ENCODE peak calls at places on chromosome 12, in six cellular contexts. F is heart right ventricle; Q is IMR-90; W is adipocyte; L is CD8-positive, alpha-beta T cell; Z is aorta. S is an unnamed sample. For H3K27me3, the result is how much of the 10 kb centered on the place peaks cover.

GRCh38 chr12:120748242-120748641 is 22.6 kb downstream of the ACADS start:
- DNase-seq in F (no peak), Q (no peak), W (no peak), L (no peak), Z (no peak), S (no peak)

GRCh38 chr12:19125325-19125724 is 4.2 kb upstream of the PLEKHA5 start:
- DNase-seq in F (no peak), Q (peak), W (no peak), L (no peak), Z (no peak), S (no peak)

GRCh38 chr12:50614167-50614762 is 109.5 kb downstream of the DIP2B start:
- DNase-seq in F (no peak), Q (peak), W (peak), L (no peak), Z (no peak), S (no peak)

GRCh38 chr12:120428597-120429206 is 9.2 kb upstream of the COX6A1 start:
- DNase-seq in F (no peak), Q (no peak), W (no peak), L (no peak), Z (no peak), S (no peak)

GRCh38 chr12:79927772-79928474 is 7.0 kb downstream of the PPP1R12A start:
- DNase-seq in F (no peak), Q (peak), W (peak), L (peak), Z (no peak), S (no peak)

GRCh38 chr12:15278816-15279658 is 43.3 kb upstream of the PTPRO start:
- DNase-seq in F (peak), Q (peak), W (no peak), L (no peak), Z (peak), S (no peak)

GRCh38 chr12:116898675-116899074 is 12.1 kb upstream of the FBXW8 start:
- DNase-seq in F (no peak), Q (no peak), W (no peak), L (no peak), Z (no peak), S (no peak)

GRCh38 chr12:5193569-5193968 is 149.9 kb downstream of the KCNA5 start:
- DNase-seq in F (no peak), Q (no peak), W (no peak), L (no peak), Z (no peak), S (no peak)

GRCh38 chr12:42638697-42639096 is 49.2 kb upstream of the PRICKLE1 start:
- DNase-seq in F (no peak), Q (no peak), W (no peak), L (no peak), Z (no peak), S (no peak)

GRCh38 chr12:51942501-51943000 is 8.9 kb upstream of the ACVR1B start:
- DNase-seq in F (no peak), Q (no peak), W (no peak), L (no peak), Z (no peak), S (no peak)

GRCh38 chr12:96506776-96507175 is 17.4 kb downstream of the CFAP54 start:
- DNase-seq in F (no peak), Q (no peak), W (no peak), L (no peak), Z (no peak), S (no peak)

GRCh38 chr12:92042791-92043531 is 102.7 kb downstream of the BTG1 start:
- DNase-seq in F (no peak), Q (peak), W (no peak), L (no peak), Z (no peak), S (no peak)

GRCh38 chr12:46264057-46264456 is 4.8 kb downstream of the SLC38A1 start:
- DNase-seq in F (no peak), Q (peak), W (peak), L (no peak), Z (no peak), S (no peak)

GRCh38 chr12:56271031-56271430 is 4.3 kb downstream of the COQ10A start:
- DNase-seq in F (peak), Q (peak), W (peak), L (no peak), Z (no peak), S (no peak)

GRCh38 chr12:54001283-54002187 is 1.6 kb downstream of the HOXC9 start:
- DNase-seq in F (no peak), Q (no peak), W (no peak), L (no peak), Z (peak), S (no peak)
- H3K27me3 ChIP-seq in F (half or more), Q (half or more), W (under half), L (half or more), Z (under half), S (half or more)

GRCh38 chr12:69067713-69068112 is 134.7 kb upstream of the CPM start:
- DNase-seq in F (no peak), Q (no peak), W (no peak), L (no peak), Z (no peak), S (no peak)

GRCh38 chr12:69068431-69068830 is 135.5 kb upstream of the CPM start:
- DNase-seq in F (no peak), Q (peak), W (no peak), L (no peak), Z (no peak), S (peak)

GRCh38 chr12:69071091-69071370 is 138.1 kb upstream of the CPM start:
- DNase-seq in F (no peak), Q (no peak), W (no peak), L (no peak), Z (no peak), S (no peak)

GRCh38 chr12:69070319-69071090 is 137.5 kb upstream of the CPM start:
- DNase-seq in F (peak), Q (peak), W (peak), L (peak), Z (peak), S (peak)

GRCh38 chr12:69069479-69069878 is 136.5 kb upstream of the CPM start:
- DNase-seq in F (no peak), Q (no peak), W (no peak), L (no peak), Z (no peak), S (no peak)
- H3K27me3 ChIP-seq in F (under half), Q (under half), W (under half), L (under half), Z (under half), S (under half)

GRCh38 chr12:124301084-124301654 is 6.3 kb downstream of the RFLNA start:
- DNase-seq in F (no peak), Q (no peak), W (no peak), L (no peak), Z (peak), S (no peak)

GRCh38 chr12:124297389-124297788 is 2.5 kb downstream of the RFLNA start:
- DNase-seq in F (no peak), Q (no peak), W (no peak), L (no peak), Z (peak), S (no peak)

GRCh38 chr12:124297856-124298255 is 3.0 kb downstream of the RFLNA start:
- DNase-seq in F (no peak), Q (no peak), W (no peak), L (no peak), Z (peak), S (no peak)

GRCh38 chr12:124298685-124299410 is 4.0 kb downstream of the RFLNA start:
- DNase-seq in F (no peak), Q (no peak), W (no peak), L (no peak), Z (no peak), S (no peak)

DNA sequence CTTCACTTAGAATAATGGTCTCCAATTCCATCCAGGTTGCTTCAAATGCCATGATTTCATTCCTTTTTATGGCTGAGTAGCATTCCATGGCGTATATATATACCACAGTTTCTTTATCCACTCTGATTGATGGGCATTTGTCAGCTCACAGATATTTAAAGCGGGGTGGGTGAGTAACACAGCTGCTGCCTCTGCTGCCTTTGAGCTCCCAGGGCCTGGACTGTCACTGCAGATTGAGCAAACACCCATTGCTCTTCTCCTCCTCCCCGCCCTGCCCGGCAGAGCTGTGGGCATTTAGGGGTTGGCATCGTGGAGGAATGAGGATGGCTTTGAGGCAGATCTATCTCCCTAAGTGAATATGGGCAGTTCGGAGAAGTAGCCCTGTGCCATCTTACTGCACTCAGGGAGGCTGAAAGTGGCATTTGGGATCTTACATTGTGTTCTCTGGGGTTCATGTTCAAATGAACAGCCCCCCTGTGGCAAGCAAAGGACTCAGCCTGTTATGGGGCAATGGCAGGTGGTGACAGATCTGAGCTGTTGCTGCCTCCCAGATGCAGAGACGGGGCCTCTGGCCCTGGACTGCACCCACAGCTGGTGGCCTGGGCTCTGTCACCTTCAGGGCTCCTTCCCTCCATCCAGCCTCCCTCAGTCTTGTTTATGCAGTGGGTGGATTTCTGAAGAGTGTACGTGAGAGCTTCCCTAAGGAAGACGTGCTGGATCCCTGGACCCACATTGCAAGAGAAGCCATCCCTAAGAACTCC is 4.9 kb downstream of the RFLNA start:
- DNase-seq in F (no peak), Q (no peak), W (no peak), L (no peak), Z (no peak), S (no peak)
- H3K27me3 ChIP-seq in F (under half), Q (half or more), W (half or more), L (under half), Z (under half), S (under half)

GRCh38 chr12:114408881-114409795 is 3.2 kb upstream of the TBX5 start:
- DNase-seq in F (peak), Q (peak), W (no peak), L (no peak), Z (no peak), S (no peak)
- H3K27me3 ChIP-seq in F (half or more), Q (under half), W (under half), L (under half), Z (under half), S (under half)

GRCh38 chr12:6833189-6833890 is 5.1 kb downstream of the P3H3 start:
- DNase-seq in F (no peak), Q (peak), W (no peak), L (no peak), Z (peak), S (no peak)
- H3K27me3 ChIP-seq in F (under half), Q (under half), W (under half), L (under half), Z (under half), S (under half)

S was measured in upper lobe of left lung.